ENCODE peak calls at places on chromosomes 2 and 18, in seven cellular contexts. U is GM13976, R is heart left ventricle, M is AG09309, D is T follicular helper cell, Q is omental fat pad, H is D341Med. W is an unnamed sample.

GRCh38 chr18:48959921-48960920 is 9.5 kb upstream of the SMAD7 start:
- DNase-seq in U (no peak), R (no peak), M (no peak), D (no peak), Q (no peak), H (no peak), W (no peak)

GRCh38 chr2:9249036-9249800 is 42.6 kb downstream of the ASAP2 start:
- DNase-seq in U (no peak), R (no peak), M (no peak), D (no peak), Q (no peak), H (no peak), W (no peak)

GRCh38 chr2:54903736-54904554 is 146.3 kb downstream of the RTN4 start:
- DNase-seq in U (no peak), R (no peak), M (peak; percentile 99), D (peak; percentile 4), Q (no peak), H (no peak), W (no peak)

GRCh38 chr2:200765139-200765951 is 46.4 kb upstream of the BZW1 start:
- DNase-seq in U (no peak), R (no peak), M (peak; percentile 76), D (no peak), Q (no peak), H (no peak), W (no peak)

GRCh38 chr2:104523921-104524320 is 330.0 kb upstream of the POU3F3 start:
- DNase-seq in U (no peak), R (no peak), M (no peak), D (no peak), Q (no peak), H (no peak), W (no peak)

GRCh38 chr2:176628438-176628837 is 359.2 kb downstream of the MTX2 start:
- DNase-seq in U (no peak), R (no peak), M (no peak), D (no peak), Q (no peak), H (no peak), W (no peak)

GRCh38 chr2:126975671-126976655 is 77.3 kb downstream of the TEX51 start:
- DNase-seq in U (no peak), R (no peak), M (no peak), D (no peak), Q (no peak), H (no peak), W (no peak)

GRCh38 chr2:10225291-10226031 is 77.2 kb upstream of the HPCAL1 start:
- DNase-seq in U (no peak), R (peak; percentile 46), M (no peak), D (no peak), Q (no peak), H (no peak), W (no peak)

W was measured in suprapubic skin.